ENCODE peak calls at places on chromosome 15, in seven cellular contexts. L is upper lobe of right lung; R is CD8-positive, alpha-beta memory T cell; T is uterus; S is body of pancreas; P is naive thymus-derived CD4-positive, alpha-beta T cell; E is A549. N is an unnamed sample. For H3K4me1, the result is how much of the 10 kb centered on the place peaks cover.

GRCh38 chr15:92092391-92092790 is 238.9 kb downstream of the SLCO3A1 start:
- DNase-seq in L (no peak), R (no peak), T (no peak), S (no peak), P (no peak), E (no peak), N (no peak)

GRCh38 chr15:91865486-91865885 is 12.0 kb downstream of the SLCO3A1 start:
- DNase-seq in L (no peak), R (no peak), T (no peak), S (no peak), P (no peak), E (no peak), N (no peak)

GRCh38 chr15:83843511-83843910 is 189.6 kb downstream of the ADAMTSL3 start:
- DNase-seq in L (no peak), R (no peak), T (peak), S (no peak), P (no peak), E (no peak), N (no peak)

GRCh38 chr15:67547836-67548531 is 5.5 kb downstream of the MAP2K5 start:
- DNase-seq in L (no peak), R (no peak), T (no peak), S (no peak), P (no peak), E (no peak), N (no peak)

GRCh38 chr15:79811406-79812405 is 85.1 kb downstream of the MTHFS start:
- DNase-seq in L (peak), R (no peak), T (peak), S (peak), P (no peak), E (no peak), N (peak)

GRCh38 chr15:31372635-31373091 is 46.0 kb downstream of the KLF13 start:
- DNase-seq in L (no peak), R (no peak), T (peak), S (peak), P (no peak), E (no peak), N (peak)

GRCh38 chr15:72540606-72541237 is 66.6 kb downstream of the ARIH1 start:
- DNase-seq in L (no peak), R (no peak), T (no peak), S (no peak), P (no peak), E (no peak), N (no peak)

GRCh38 chr15:56805466-56806146 is 72.3 kb upstream of the ZNF280D start:
- DNase-seq in L (no peak), R (no peak), T (peak), S (no peak), P (no peak), E (peak), N (peak)

GRCh38 chr15:25176616-25176923 is 221.8 kb downstream of the SNRPN start:
- DNase-seq in L (no peak), R (no peak), T (peak), S (peak), P (no peak), E (no peak), N (no peak)

GRCh38 chr15:82186161-82186560 is 76.4 kb downstream of the EFL1 start:
- DNase-seq in L (no peak), R (no peak), T (no peak), S (no peak), P (no peak), E (no peak), N (no peak)

GRCh38 chr15:74400313-74400850 is 32.9 kb upstream of the CYP11A1 start:
- DNase-seq in L (no peak), R (no peak), T (no peak), S (no peak), P (no peak), E (no peak), N (no peak)

GRCh38 chr15:31303434-31304073 is 23.1 kb upstream of the KLF13 start:
- DNase-seq in L (peak), R (no peak), T (no peak), S (no peak), P (no peak), E (no peak), N (peak)

GRCh38 chr15:85673326-85673725 is 121.4 kb downstream of the KLHL25 start:
- DNase-seq in L (no peak), R (no peak), T (no peak), S (no peak), P (no peak), E (no peak), N (no peak)

GRCh38 chr15:92418864-92419263 is 25.2 kb downstream of the ST8SIA2 start:
- DNase-seq in L (no peak), R (no peak), T (no peak), S (no peak), P (no peak), E (no peak), N (no peak)

GRCh38 chr15:63501256-63502089 is 2.9 kb upstream of the USP3 start:
- DNase-seq in L (peak), R (peak), T (peak), S (peak), P (no peak), E (peak), N (peak)

GRCh38 chr15:43511012-43511885 is 6.2 kb upstream of the MAP1A start:
- DNase-seq in L (no peak), R (no peak), T (no peak), S (no peak), P (no peak), E (peak), N (peak)

GRCh38 chr15:32781781-32782180 is 64.0 kb downstream of the GREM1 start:
- DNase-seq in L (no peak), R (no peak), T (no peak), S (no peak), P (no peak), E (no peak), N (no peak)

GRCh38 chr15:67276666-67277065 is 22.1 kb downstream of the IQCH start:
- DNase-seq in L (no peak), R (no peak), T (no peak), S (no peak), P (no peak), E (no peak), N (no peak)

GRCh38 chr15:33934396-33934795 is 33.9 kb upstream of the CHRM5 start:
- DNase-seq in L (no peak), R (no peak), T (no peak), S (no peak), P (no peak), E (no peak), N (no peak)

GRCh38 chr15:84812842-84813241 is 4.3 kb upstream of the ALPK3 start:
- DNase-seq in L (no peak), R (no peak), T (peak), S (no peak), P (no peak), E (no peak), N (no peak)

GRCh38 chr15:97915261-97915660 is 45.2 kb upstream of the ARRDC4 start:
- DNase-seq in L (no peak), R (no peak), T (no peak), S (no peak), P (no peak), E (no peak), N (no peak)

GRCh38 chr15:25613113-25613512 is 174.3 kb upstream of the UBE3A start:
- DNase-seq in L (no peak), R (no peak), T (no peak), S (no peak), P (no peak), E (no peak), N (no peak)

GRCh38 chr15:99965376-99965775 is 232.1 kb upstream of the LYSMD4 start:
- DNase-seq in L (peak), R (no peak), T (peak), S (no peak), P (no peak), E (no peak), N (no peak)

GRCh38 chr15:76065267-76065666 is 5.5 kb downstream of the TMEM266 start:
- DNase-seq in L (no peak), R (no peak), T (no peak), S (no peak), P (no peak), E (no peak), N (peak)

GRCh38 chr15:79372428-79372827 is 59.7 kb upstream of the MINAR1 start:
- DNase-seq in L (no peak), R (no peak), T (no peak), S (no peak), P (no peak), E (no peak), N (no peak)

GRCh38 chr15:82952156-82953081 is at the start of gene HOMER2:
- DNase-seq in L (peak), R (no peak), T (no peak), S (peak), P (no peak), E (peak), N (no peak)

GRCh38 chr15:96521386-96521785 is 190.9 kb downstream of the NR2F2 start:
- DNase-seq in L (no peak), R (no peak), T (no peak), S (no peak), P (no peak), E (no peak), N (no peak)
- H3K27ac ChIP-seq in L (no peak), R (no peak), T (no peak), S (no peak), P (no peak), E (no peak), N (no peak)

GRCh38 chr15:52021892-52022540 is 3.0 kb downstream of the MAPK6 start:
- DNase-seq in L (no peak), R (no peak), T (no peak), S (no peak), P (no peak), E (no peak), N (no peak)
- H3K4me3 ChIP-seq in L (no peak), R (no peak), T (no peak), S (no peak), P (no peak), E (peak), N (no peak)

GRCh38 chr15:77602800-77603199 is 29.9 kb downstream of the LINGO1 start:
- DNase-seq in L (no peak), R (no peak), T (no peak), S (no peak), P (no peak), E (no peak), N (no peak)

GRCh38 chr15:77605582-77605981 is 27.1 kb downstream of the LINGO1 start:
- DNase-seq in L (no peak), R (no peak), T (no peak), S (peak), P (no peak), E (no peak), N (no peak)

GRCh38 chr15:77604973-77605372 is 27.7 kb downstream of the LINGO1 start:
- DNase-seq in L (no peak), R (no peak), T (no peak), S (no peak), P (no peak), E (no peak), N (no peak)

GRCh38 chr15:77606142-77607034 is 26.3 kb downstream of the LINGO1 start:
- DNase-seq in L (no peak), R (no peak), T (no peak), S (no peak), P (no peak), E (no peak), N (no peak)

GRCh38 chr15:77603616-77604406 is 28.9 kb downstream of the LINGO1 start:
- DNase-seq in L (no peak), R (no peak), T (no peak), S (no peak), P (no peak), E (no peak), N (no peak)
- H3K4me1 ChIP-seq in L (under half), R (under half), T (under half), S (under half), P (under half), E (under half), N (under half)

DNA sequence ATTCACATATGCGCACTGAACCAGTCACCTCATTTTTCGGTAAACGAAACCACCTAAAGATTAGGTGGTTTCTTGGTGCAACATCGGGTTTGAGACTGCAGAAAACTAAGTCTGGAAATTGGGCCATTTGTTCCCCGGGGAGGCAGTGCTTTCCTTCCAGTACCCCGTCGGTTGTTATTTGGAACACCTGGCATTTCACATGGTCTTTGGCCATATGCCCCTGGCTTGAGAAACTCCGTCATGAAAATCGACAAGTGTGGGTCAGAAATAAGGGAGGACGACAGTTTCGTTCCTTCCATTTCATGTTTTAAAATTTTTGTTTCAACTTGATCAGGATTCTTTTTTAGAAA is 544 bp upstream of the GATM start:
- DNase-seq in L (no peak), R (no peak), T (no peak), S (peak), P (no peak), E (no peak), N (no peak)
- H3K27ac ChIP-seq in L (no peak), R (no peak), T (peak), S (peak), P (no peak), E (peak), N (no peak)

DNA sequence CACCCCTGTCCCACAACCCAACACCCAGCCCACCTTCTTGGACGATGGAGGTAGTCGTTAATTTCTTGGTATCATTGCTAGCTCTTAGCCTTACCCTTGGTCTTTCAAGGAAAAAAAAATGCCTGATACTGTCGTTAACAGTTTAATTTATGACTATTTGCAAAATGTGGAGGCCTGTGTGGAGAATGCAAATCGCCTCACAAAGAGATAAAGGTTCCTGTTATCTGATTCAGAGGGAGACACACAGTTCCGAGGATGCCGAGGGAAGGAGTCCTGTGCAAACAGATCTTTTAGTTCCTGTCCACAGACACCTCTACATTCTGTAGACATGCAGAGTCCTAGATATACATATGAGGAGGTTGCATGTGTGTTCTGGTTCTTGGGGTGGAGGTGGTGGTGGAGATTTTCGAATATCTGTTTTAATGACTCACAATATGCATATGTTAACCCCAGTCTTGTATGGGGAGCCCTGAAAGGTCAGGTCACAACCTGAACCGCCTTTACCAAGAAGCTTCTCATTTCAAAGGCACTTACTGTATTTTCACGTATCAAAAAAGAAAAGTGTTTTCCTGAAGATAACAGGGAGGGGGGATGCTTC is 5.6 kb downstream of the NR2F2 start:
- DNase-seq in L (no peak), R (no peak), T (no peak), S (no peak), P (no peak), E (no peak), N (peak)
- H3K4me3 ChIP-seq in L (peak), R (no peak), T (peak), S (no peak), P (no peak), E (peak), N (peak)